ENCODE peak calls at places on chromosomes 12 and 14, in six cellular contexts. O is progenitor cell of endocrine pancreas; S is natural killer cell; A is stimulated activated naive CD8-positive, alpha-beta T cell treated with anti-CD3 and anti-CD28 coated beads, Interleukin-15, Interleukin-2, amounts not matched to agents 100 U/mL and 50 U/mL, for 24 hours; Z is lung; W is esophagus squamous epithelium. E is an unnamed sample.

GRCh38 chr14:80606347-80606772 is 335.2 kb downstream of the CEP128 start:
- DNase-seq in W (no peak), S (no peak), Z (no peak), O (no peak), A (no peak), E (no peak)

GRCh38 chr12:89484470-89484869 is 40.1 kb downstream of the GALNT4 start:
- DNase-seq in W (no peak), Z (no peak), A (no peak), O (no peak), S (no peak), E (no peak)

GRCh38 chr14:81286574-81287370 is 66.0 kb upstream of the GTF2A1 start:
- DNase-seq in A (no peak), W (no peak), O (no peak), S (no peak), Z (no peak), E (no peak)

GRCh38 chr14:29078810-29079522 is 312.4 kb downstream of the FOXG1 start:
- DNase-seq in W (no peak), Z (no peak), A (no peak), O (no peak), S (no peak), E (no peak)

GRCh38 chr12:56932867-56933266 is 1.3 kb downstream of the SDR9C7 start:
- DNase-seq in S (no peak), W (no peak), Z (no peak), A (no peak), O (no peak), E (no peak)

GRCh38 chr14:52076334-52076733 is 7.5 kb upstream of the NID2 start:
- DNase-seq in A (no peak), Z (no peak), O (no peak), W (no peak), S (no peak), E (peak; percentile 47)

GRCh38 chr12:77728018-77728417 is 102.7 kb upstream of the NAV3 start:
- DNase-seq in Z (no peak), W (no peak), A (no peak), O (no peak), S (no peak), E (no peak)

GRCh38 chr12:89971880-89972279 is 263.2 kb upstream of the ATP2B1 start:
- DNase-seq in S (no peak), O (no peak), A (no peak), W (no peak), Z (no peak), E (no peak)

GRCh38 chr12:65926119-65927004 is 102.1 kb downstream of the HMGA2 start:
- DNase-seq in Z (no peak), S (peak; percentile 50), O (no peak), A (no peak), W (no peak), E (no peak)

GRCh38 chr14:102507891-102508312 is 1.7 kb downstream of the ANKRD9 start:
- DNase-seq in S (no peak), W (no peak), A (no peak), O (no peak), Z (no peak), E (no peak)

GRCh38 chr12:49962861-49963765 is 1.4 kb downstream of the AQP5 start:
- DNase-seq in S (no peak), O (no peak), A (no peak), Z (peak; percentile 86), W (no peak), E (no peak)

GRCh38 chr12:65492997-65493892 is 214.8 kb downstream of the MSRB3 start:
- DNase-seq in A (no peak), S (no peak), O (no peak), W (no peak), Z (no peak), E (no peak)

GRCh38 chr14:75132374-75133086 is 5.7 kb upstream of the NEK9 start:
- DNase-seq in A (peak; percentile 48), O (peak; percentile 49), W (no peak), Z (peak; percentile 42), S (no peak), E (peak; percentile 55)

GRCh38 chr12:71865166-71865713 is 25.7 kb downstream of the TBC1D15 start:
- DNase-seq in A (no peak), W (no peak), S (no peak), Z (no peak), O (no peak), E (no peak)

GRCh38 chr12:33605776-33606175 is 166.2 kb upstream of the SYT10 start:
- DNase-seq in W (no peak), Z (no peak), S (no peak), A (no peak), O (no peak), E (no peak)

GRCh38 chr14:56666294-56666693 is 86.7 kb downstream of the TMEM260 start:
- DNase-seq in O (no peak), S (no peak), A (no peak), W (no peak), Z (no peak), E (no peak)

GRCh38 chr14:54676822-54677708 is 110.1 kb downstream of the SAMD4A start:
- DNase-seq in Z (no peak), A (no peak), W (no peak), S (no peak), O (no peak), E (peak; percentile 43)

GRCh38 chr14:34423445-34423844 is 38.6 kb downstream of the SPTSSA start:
- DNase-seq in A (no peak), Z (no peak), O (no peak), S (no peak), W (no peak), E (no peak)

GRCh38 chr12:19572920-19573558 is 133.7 kb downstream of the AEBP2 start:
- DNase-seq in W (no peak), Z (no peak), O (no peak), A (peak; percentile 43), S (no peak), E (peak; percentile 20)

GRCh38 chr12:48361664-48362339 is 11.1 kb upstream of the ZNF641 start:
- DNase-seq in W (no peak), A (no peak), O (no peak), Z (no peak), S (no peak), E (no peak)

GRCh38 chr12:120453977-120454376 is 7.7 kb downstream of the GATC start:
- DNase-seq in W (no peak), Z (no peak), O (no peak), S (no peak), A (no peak), E (no peak)

GRCh38 chr12:127760357-127760756 is 506.6 kb upstream of the TMEM132C start:
- DNase-seq in W (no peak), A (no peak), O (no peak), S (no peak), Z (no peak), E (no peak)

GRCh38 chr12:89236748-89237428 is 115.4 kb downstream of the DUSP6 start:
- DNase-seq in Z (no peak), W (no peak), S (no peak), A (no peak), O (no peak), E (no peak)

E was measured in Panc1.